ENCODE peak calls at places on chromosomes 3 and 15, in seven cellular contexts. One of them, this sample, is unnamed.

GRCh38 chr15:65732698-65733097 is 59.4 kb downstream of the DENND4A start:
- DNase-seq in epithelial cell of proximal tubule: no peak
- DNase-seq in stimulated activated naive CD8-positive, alpha-beta T cell treated with anti-CD3 and anti-CD28 coated beads, Interleukin-15, Interleukin-2, amounts not matched to agents 100 U/mL and 50 U/mL, for 24 hours: no peak
- DNase-seq in HEK293T: no peak
- DNase-seq in activated CD4-positive, alpha-beta T cell treated with anti-CD3 and anti-CD28 coated beads for 36 hours: no peak
- DNase-seq in activated CD8-positive, alpha-beta memory T cell treated with anti-CD3 and anti-CD28 coated beads, Interleukin-2, amount 50 U/mL, for 4 hours: no peak
- DNase-seq in brain microvascular endothelial cell: no peak
- DNase-seq in this sample: no peak

GRCh38 chr3:133927543-133928066 is 31.9 kb upstream of the RAB6B start:
- DNase-seq in HEK293T: peak; percentile 87
- DNase-seq in activated CD4-positive, alpha-beta T cell treated with anti-CD3 and anti-CD28 coated beads for 36 hours: peak; percentile 83
- DNase-seq in stimulated activated naive CD8-positive, alpha-beta T cell treated with anti-CD3 and anti-CD28 coated beads, Interleukin-15, Interleukin-2, amounts not matched to agents 100 U/mL and 50 U/mL, for 24 hours: peak; percentile 84
- DNase-seq in brain microvascular endothelial cell: no peak
- DNase-seq in epithelial cell of proximal tubule: no peak
- DNase-seq in activated CD8-positive, alpha-beta memory T cell treated with anti-CD3 and anti-CD28 coated beads, Interleukin-2, amount 50 U/mL, for 4 hours: peak; percentile 86
- DNase-seq in this sample: peak; percentile 64

GRCh38 chr3:122324871-122325323 is at the start of gene CSTA:
- DNase-seq in HEK293T: no peak
- DNase-seq in activated CD4-positive, alpha-beta T cell treated with anti-CD3 and anti-CD28 coated beads for 36 hours: no peak
- DNase-seq in stimulated activated naive CD8-positive, alpha-beta T cell treated with anti-CD3 and anti-CD28 coated beads, Interleukin-15, Interleukin-2, amounts not matched to agents 100 U/mL and 50 U/mL, for 24 hours: no peak
- DNase-seq in epithelial cell of proximal tubule: no peak
- DNase-seq in brain microvascular endothelial cell: no peak
- DNase-seq in activated CD8-positive, alpha-beta memory T cell treated with anti-CD3 and anti-CD28 coated beads, Interleukin-2, amount 50 U/mL, for 4 hours: no peak
- DNase-seq in this sample: peak; percentile 67

GRCh38 chr3:157981819-157982218 is 124.4 kb downstream of the SHOX2 start:
- DNase-seq in activated CD4-positive, alpha-beta T cell treated with anti-CD3 and anti-CD28 coated beads for 36 hours: no peak
- DNase-seq in HEK293T: no peak
- DNase-seq in stimulated activated naive CD8-positive, alpha-beta T cell treated with anti-CD3 and anti-CD28 coated beads, Interleukin-15, Interleukin-2, amounts not matched to agents 100 U/mL and 50 U/mL, for 24 hours: no peak
- DNase-seq in activated CD8-positive, alpha-beta memory T cell treated with anti-CD3 and anti-CD28 coated beads, Interleukin-2, amount 50 U/mL, for 4 hours: no peak
- DNase-seq in brain microvascular endothelial cell: no peak
- DNase-seq in epithelial cell of proximal tubule: no peak
- DNase-seq in this sample: peak; percentile 18

GRCh38 chr3:171028779-171029232 is 2.3 kb upstream of the SLC2A2 start:
- DNase-seq in activated CD4-positive, alpha-beta T cell treated with anti-CD3 and anti-CD28 coated beads for 36 hours: no peak
- DNase-seq in stimulated activated naive CD8-positive, alpha-beta T cell treated with anti-CD3 and anti-CD28 coated beads, Interleukin-15, Interleukin-2, amounts not matched to agents 100 U/mL and 50 U/mL, for 24 hours: no peak
- DNase-seq in epithelial cell of proximal tubule: peak; percentile 85
- DNase-seq in brain microvascular endothelial cell: peak; percentile 81
- DNase-seq in HEK293T: no peak
- DNase-seq in activated CD8-positive, alpha-beta memory T cell treated with anti-CD3 and anti-CD28 coated beads, Interleukin-2, amount 50 U/mL, for 4 hours: no peak
- DNase-seq in this sample: peak; percentile 51

GRCh38 chr3:136994772-136995516 is 37.2 kb downstream of the IL20RB start:
- DNase-seq in activated CD8-positive, alpha-beta memory T cell treated with anti-CD3 and anti-CD28 coated beads, Interleukin-2, amount 50 U/mL, for 4 hours: no peak
- DNase-seq in activated CD4-positive, alpha-beta T cell treated with anti-CD3 and anti-CD28 coated beads for 36 hours: peak; percentile 60
- DNase-seq in brain microvascular endothelial cell: peak; percentile 20
- DNase-seq in HEK293T: no peak
- DNase-seq in stimulated activated naive CD8-positive, alpha-beta T cell treated with anti-CD3 and anti-CD28 coated beads, Interleukin-15, Interleukin-2, amounts not matched to agents 100 U/mL and 50 U/mL, for 24 hours: no peak
- DNase-seq in epithelial cell of proximal tubule: peak; percentile 61
- DNase-seq in this sample: no peak

GRCh38 chr15:71290002-71290401 is 174.7 kb downstream of the THSD4 start:
- DNase-seq in epithelial cell of proximal tubule: no peak
- DNase-seq in HEK293T: no peak
- DNase-seq in stimulated activated naive CD8-positive, alpha-beta T cell treated with anti-CD3 and anti-CD28 coated beads, Interleukin-15, Interleukin-2, amounts not matched to agents 100 U/mL and 50 U/mL, for 24 hours: no peak
- DNase-seq in activated CD8-positive, alpha-beta memory T cell treated with anti-CD3 and anti-CD28 coated beads, Interleukin-2, amount 50 U/mL, for 4 hours: no peak
- DNase-seq in activated CD4-positive, alpha-beta T cell treated with anti-CD3 and anti-CD28 coated beads for 36 hours: no peak
- DNase-seq in brain microvascular endothelial cell: no peak
- DNase-seq in this sample: peak; percentile 30

GRCh38 chr15:70569139-70569717 is 194.1 kb downstream of the UACA start:
- DNase-seq in activated CD8-positive, alpha-beta memory T cell treated with anti-CD3 and anti-CD28 coated beads, Interleukin-2, amount 50 U/mL, for 4 hours: no peak
- DNase-seq in HEK293T: no peak
- DNase-seq in brain microvascular endothelial cell: peak; percentile 42
- DNase-seq in stimulated activated naive CD8-positive, alpha-beta T cell treated with anti-CD3 and anti-CD28 coated beads, Interleukin-15, Interleukin-2, amounts not matched to agents 100 U/mL and 50 U/mL, for 24 hours: no peak
- DNase-seq in epithelial cell of proximal tubule: peak; percentile 57
- DNase-seq in activated CD4-positive, alpha-beta T cell treated with anti-CD3 and anti-CD28 coated beads for 36 hours: no peak
- DNase-seq in this sample: peak; percentile 18

This sample was measured in trophoblast cell.